ENCODE peak calls at places on chromosomes 7 and 10, in seven cellular contexts. N, A, L, S, F, Y and Z are unnamed samples.

GRCh38 chr7:123622660-123623386 is 21.2 kb downstream of the ASB15 start:
- DNase-seq in S (peak), A (no peak), Y (no peak), L (no peak), F (no peak), N (no peak), Z (no peak)

GRCh38 chr10:9188022-9188810 is 1133.7 kb downstream of the GATA3 start:
- DNase-seq in N (peak), L (no peak), S (no peak), Y (no peak), F (no peak), A (no peak), Z (no peak)

GRCh38 chr7:22348379-22348778 is 8.6 kb downstream of the RAPGEF5 start:
- DNase-seq in N (no peak), Y (no peak), S (no peak), F (no peak), L (peak), A (no peak), Z (no peak)

GRCh38 chr7:31079126-31079918 is 27.2 kb downstream of the ADCYAP1R1 start:
- DNase-seq in S (no peak), N (no peak), Y (no peak), F (no peak), L (no peak), A (no peak), Z (no peak)

GRCh38 chr7:158989006-158989405 is 132.6 kb downstream of the DYNC2I1 start:
- DNase-seq in N (no peak), Y (no peak), A (no peak), S (no peak), L (no peak), F (no peak), Z (no peak)

GRCh38 chr10:118108194-118109026 is 61.7 kb upstream of the RAB11FIP2 start:
- DNase-seq in Y (no peak), N (no peak), L (peak), S (no peak), F (no peak), A (peak), Z (no peak)

GRCh38 chr7:131931368-131931767 is 374.9 kb upstream of the PODXL start:
- DNase-seq in A (no peak), Y (no peak), F (no peak), S (no peak), N (peak), L (no peak), Z (no peak)

GRCh38 chr7:95674101-95674500 is 77.8 kb upstream of the PDK4 start:
- DNase-seq in N (no peak), L (no peak), Y (no peak), A (no peak), S (no peak), F (no peak), Z (no peak)

GRCh38 chr10:79073784-79074432 is 5.1 kb downstream of the ZMIZ1 start:
- DNase-seq in F (no peak), A (no peak), L (no peak), N (peak), Y (no peak), S (peak), Z (no peak)

GRCh38 chr7:122887198-122887597 is 938 bp upstream of the CADPS2 start:
- DNase-seq in A (peak), S (peak), N (peak), F (no peak), L (peak), Y (no peak), Z (peak)

GRCh38 chr10:131354380-131354779 is 42.9 kb upstream of the TCERG1L start:
- DNase-seq in S (peak), A (no peak), N (no peak), F (no peak), Y (no peak), L (peak), Z (no peak)

GRCh38 chr10:86654411-86655172 is at the start of gene OPN4:
- DNase-seq in A (peak), N (peak), F (no peak), S (no peak), Y (no peak), L (peak), Z (no peak)

GRCh38 chr10:86653379-86653778 is 968 bp upstream of the OPN4 start:
- DNase-seq in A (no peak), N (no peak), S (no peak), F (no peak), L (no peak), Y (no peak), Z (no peak)

GRCh38 chr10:86655596-86655995 is 1.2 kb downstream of the OPN4 start:
- DNase-seq in A (peak), F (no peak), S (no peak), N (no peak), L (no peak), Y (no peak), Z (no peak)

GRCh38 chr10:86653987-86654386 is 360 bp upstream of the OPN4 start:
- DNase-seq in F (no peak), A (no peak), S (no peak), Y (no peak), L (no peak), N (no peak), Z (no peak)

DNA sequence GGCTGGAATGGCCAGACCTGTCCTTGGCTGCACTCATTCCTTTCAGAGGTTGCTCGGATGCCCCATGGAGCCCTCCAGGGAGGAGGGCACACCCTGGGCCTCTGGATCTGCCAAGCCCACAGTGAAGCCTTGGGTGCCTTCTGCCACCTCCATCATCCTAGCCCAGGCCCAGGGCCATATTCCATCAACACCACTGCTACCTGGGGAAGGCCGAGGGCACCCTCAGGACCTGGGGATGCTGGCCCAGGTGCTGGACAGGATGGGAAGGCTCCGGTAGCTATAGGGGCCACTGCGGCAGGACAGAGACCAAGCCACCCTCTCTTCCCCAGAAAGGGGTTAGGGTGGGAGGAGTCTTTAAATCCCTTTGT is 810 bp downstream of the OPN4 start:
- DNase-seq in A (peak), N (no peak), L (no peak), Y (no peak), F (no peak), S (no peak), Z (no peak)
- TF ChIP-seq USF2 in A (no peak), N (no peak), L (no peak), Y (no peak), F (no peak), S (no peak), Z (no peak)

GRCh38 chr10:42952358-42952757 is 124.5 kb upstream of the RET start:
- DNase-seq in F (no peak), A (no peak), S (peak), L (peak), N (no peak), Y (peak), Z (no peak)
- H3K4me2 ChIP-seq in F (no peak), A (no peak), S (peak), L (no peak), N (no peak), Y (peak), Z (no peak)

DNA sequence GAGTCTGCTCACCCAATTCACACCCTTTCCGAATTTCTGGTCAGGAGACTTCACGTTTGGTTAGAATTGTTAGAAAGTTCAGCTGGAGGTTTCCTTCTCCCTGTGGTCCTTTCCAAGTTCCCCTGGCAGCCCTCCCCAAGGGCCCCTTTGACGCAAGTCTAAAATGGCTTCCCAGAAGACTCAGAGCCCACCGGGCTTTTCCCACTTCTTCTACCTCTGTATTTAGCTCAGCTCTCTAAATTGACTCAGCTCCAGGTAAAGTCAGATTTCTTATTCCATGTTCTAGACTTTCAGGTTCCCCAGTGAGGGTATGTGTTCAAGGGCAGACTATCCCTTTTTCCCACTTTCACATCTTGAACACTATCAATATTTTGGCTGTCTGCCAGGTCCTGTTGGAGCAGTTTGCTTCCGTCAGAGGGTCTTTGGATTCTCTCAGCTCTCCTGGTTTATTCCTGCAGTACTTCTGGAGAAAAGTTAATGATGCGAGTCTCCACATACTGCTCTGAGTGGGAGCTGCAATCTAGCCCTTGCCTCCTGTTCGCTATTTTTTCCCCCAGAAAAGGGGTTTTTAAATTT is 53.1 kb upstream of the ZNF273 start:
- DNase-seq in Y (no peak), N (no peak), A (no peak), L (peak), S (no peak), F (no peak), Z (no peak)
- TF ChIP-seq USF2 in Y (no peak), N (no peak), A (no peak), L (no peak), S (no peak), F (no peak), Z (no peak)

DNA sequence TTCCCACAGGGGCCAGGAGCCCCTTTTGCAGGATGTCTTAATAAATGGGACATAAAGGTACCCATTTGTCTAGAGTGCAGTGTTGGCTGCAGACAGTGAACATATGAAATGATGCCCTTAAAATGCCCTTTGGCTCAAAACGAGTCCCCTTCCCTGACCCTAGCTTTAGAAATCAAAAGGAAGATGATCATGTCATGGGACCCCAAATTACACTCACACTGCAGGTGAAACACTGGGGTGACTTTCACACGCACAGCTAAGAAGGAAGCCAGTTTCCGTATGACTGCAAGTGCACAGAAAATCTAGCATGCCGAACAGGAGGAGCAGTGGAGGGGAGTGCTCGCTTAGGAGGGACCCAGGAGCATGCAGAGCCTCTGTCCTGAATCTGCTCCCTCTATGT is 154.5 kb upstream of the KLF14 start:
- DNase-seq in N (no peak), S (no peak), L (no peak), Y (no peak), F (no peak), A (no peak), Z (no peak)
- H3K4me2 ChIP-seq in N (peak), S (no peak), L (no peak), Y (no peak), F (no peak), A (peak), Z (peak)

DNA sequence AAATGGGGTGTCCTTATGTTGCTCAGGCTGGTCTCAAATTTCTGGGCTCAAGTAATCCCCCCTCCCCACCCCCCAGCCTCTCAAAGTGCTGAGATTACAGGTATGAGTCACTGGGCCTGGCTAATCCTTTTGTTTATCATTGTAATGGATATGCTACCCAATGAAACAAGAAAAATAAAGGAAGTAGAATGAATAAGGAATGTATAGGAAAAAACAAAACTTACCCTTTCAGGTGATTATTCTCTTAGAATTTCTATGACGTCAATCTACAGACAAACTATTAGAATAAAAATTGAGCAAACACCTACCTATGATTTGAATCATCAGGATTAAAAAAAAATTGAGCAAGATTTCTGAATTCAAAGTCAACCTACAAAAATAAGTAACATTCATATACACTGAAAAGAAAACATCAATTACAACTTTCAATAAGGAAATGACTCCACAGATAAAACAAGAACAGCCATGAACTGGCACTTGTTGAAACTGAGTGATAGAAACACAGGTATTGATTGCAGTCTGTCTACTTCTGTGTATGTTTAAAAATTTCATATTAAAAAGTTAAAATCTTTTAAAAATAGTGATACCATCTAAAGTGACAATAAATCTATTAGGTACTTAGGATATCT is 12.2 kb downstream of the ADAM12 start:
- DNase-seq in Y (no peak), A (no peak), S (no peak), F (no peak), L (no peak), N (peak), Z (no peak)
- TF ChIP-seq USF2 in Y (no peak), A (no peak), S (no peak), F (no peak), L (no peak), N (no peak), Z (no peak)

GRCh38 chr7:155767562-155768437 is 44.5 kb downstream of the SHH start:
- DNase-seq in Y (no peak), L (no peak), S (no peak), N (no peak), A (no peak), F (no peak), Z (no peak)

GRCh38 chr7:155769701-155770100 is 42.6 kb downstream of the SHH start:
- DNase-seq in S (no peak), Y (no peak), F (no peak), L (no peak), N (no peak), A (no peak), Z (no peak)

GRCh38 chr7:155773531-155773930 is 38.7 kb downstream of the SHH start:
- DNase-seq in A (no peak), S (no peak), Y (no peak), L (no peak), F (no peak), N (no peak), Z (no peak)

GRCh38 chr7:155766386-155766785 is 45.9 kb downstream of the SHH start:
- DNase-seq in Y (no peak), A (no peak), L (no peak), F (no peak), N (no peak), S (no peak), Z (no peak)

GRCh38 chr7:155770186-155770585 is 42.1 kb downstream of the SHH start:
- DNase-seq in S (no peak), N (no peak), F (no peak), L (no peak), A (no peak), Y (no peak), Z (no peak)
- H3K4me2 ChIP-seq in S (no peak), N (no peak), F (no peak), L (no peak), A (no peak), Y (no peak), Z (no peak)